ENCODE peak calls at places on chromosomes 6 and 20, in eight cellular contexts. C, I, M, A, F, G, H and O are unnamed samples.

GRCh38 chr20:12023169-12023795 is 105.6 kb downstream of the BTBD3 start:
- DNase-seq in C (no peak), I (no peak), M (no peak), A (no peak), F (no peak), G (no peak), H (no peak), O (no peak)

GRCh38 chr20:53253668-53254067 is 281.5 kb downstream of the TSHZ2 start:
- DNase-seq in C (no peak), I (no peak), M (no peak), A (no peak), F (no peak), G (no peak), H (no peak), O (no peak)

GRCh38 chr6:2124260-2124709 is 121.1 kb downstream of the GMDS start:
- DNase-seq in C (no peak), I (no peak), M (no peak), A (no peak), F (no peak), G (no peak), H (no peak), O (no peak)

GRCh38 chr20:34824861-34825529 is 456 bp downstream of the NCOA6 start:
- DNase-seq in C (no peak), I (peak; percentile 64), M (peak; percentile 89), A (peak; percentile 85), F (peak; percentile 43), G (peak; percentile 57), H (peak; percentile 68), O (no peak)

GRCh38 chr20:22402550-22402949 is 181.8 kb downstream of the FOXA2 start:
- DNase-seq in C (no peak), I (no peak), M (no peak), A (no peak), F (no peak), G (no peak), H (no peak), O (no peak)

GRCh38 chr6:87932361-87932760 is 115.3 kb upstream of the SPACA1 start:
- DNase-seq in C (no peak), I (no peak), M (no peak), A (no peak), F (no peak), G (no peak), H (no peak), O (no peak)

GRCh38 chr20:45552456-45552855 is 5.3 kb upstream of the EPPIN start:
- DNase-seq in C (no peak), I (no peak), M (no peak), A (no peak), F (no peak), G (no peak), H (no peak), O (no peak)

GRCh38 chr6:115882771-115883170 is 177.9 kb downstream of the FRK start:
- DNase-seq in C (no peak), I (no peak), M (no peak), A (no peak), F (no peak), G (no peak), H (no peak), O (no peak)